ENCODE peak calls at places on chromosomes 5 and 9, in four cellular contexts. Z is activated CD8-positive, alpha-beta memory T cell treated with anti-CD3 and anti-CD28 coated beads for 4 hours; G is amygdala; H is RWPE1. D is an unnamed sample.

GRCh38 chr5:64301566-64301965 is 135.9 kb downstream of the RNF180 start:
- DNase-seq in Z (no peak), G (no peak), H (no peak), D (no peak)

GRCh38 chr5:126513703-126514102 is 81.3 kb downstream of the ALDH7A1 start:
- DNase-seq in Z (no peak), G (no peak), H (no peak), D (no peak)

GRCh38 chr5:158648631-158649030 is 451.1 kb downstream of the EBF1 start:
- DNase-seq in Z (no peak), G (no peak), H (no peak), D (no peak)

GRCh38 chr9:69495331-69495730 is 170.3 kb downstream of the ENTREP1 start:
- DNase-seq in Z (no peak), G (no peak), H (no peak), D (no peak)

GRCh38 chr9:96612105-96612965 is 7.3 kb downstream of the CDC14B start:
- DNase-seq in Z (no peak), G (peak; percentile 77), H (peak; percentile 55), D (no peak)

GRCh38 chr9:93819905-93820304 is 135.2 kb downstream of the BARX1 start:
- DNase-seq in Z (no peak), G (no peak), H (no peak), D (no peak)

GRCh38 chr5:997001-997474 is 11.6 kb upstream of the NKD2 start:
- DNase-seq in Z (no peak), G (no peak), H (no peak), D (no peak)

GRCh38 chr5:125317546-125317995 is 571.1 kb upstream of the ZNF608 start:
- DNase-seq in Z (no peak), G (no peak), H (no peak), D (no peak)

GRCh38 chr9:125609744-125610143 is 97.3 kb downstream of the MAPKAP1 start:
- DNase-seq in Z (no peak), G (no peak), H (no peak), D (no peak)

GRCh38 chr9:18979367-18979766 is 53.6 kb downstream of the SAXO1 start:
- DNase-seq in Z (no peak), G (no peak), H (no peak), D (no peak)

GRCh38 chr9:9563817-9564216 is 1049.0 kb downstream of the PTPRD start:
- DNase-seq in Z (no peak), G (no peak), H (no peak), D (no peak)

GRCh38 chr5:50415912-50416311 is 25.2 kb downstream of the EMB start:
- DNase-seq in Z (no peak), G (no peak), H (no peak), D (no peak)

GRCh38 chr9:128099932-128100491 is 27.5 kb downstream of the PTGES2 start:
- DNase-seq in Z (no peak), G (no peak), H (peak; percentile 49), D (no peak)

GRCh38 chr5:61263072-61263471 is 69.0 kb upstream of the ZSWIM6 start:
- DNase-seq in Z (no peak), G (no peak), H (no peak), D (no peak)

GRCh38 chr9:129131300-129132145 is 20.3 kb downstream of the PTPA start:
- DNase-seq in Z (peak; percentile 67), G (peak; percentile 77), H (peak; percentile 89), D (no peak)

GRCh38 chr5:1013238-1013947 is 4.8 kb downstream of the NKD2 start:
- DNase-seq in Z (no peak), G (no peak), H (no peak), D (no peak)

GRCh38 chr5:127229185-127229889 is 61.3 kb upstream of the MEGF10 start:
- DNase-seq in Z (peak; percentile 7), G (peak; percentile 48), H (peak; percentile 64), D (no peak)

GRCh38 chr5:151037561-151038291 is 17.3 kb downstream of the GPX3 start:
- DNase-seq in Z (no peak), G (no peak), H (no peak), D (no peak)

GRCh38 chr5:53298841-53299240 is 181.6 kb upstream of the FST start:
- DNase-seq in Z (no peak), G (no peak), H (no peak), D (no peak)

GRCh38 chr5:123209163-123210013 is 120.3 kb downstream of the PRDM6 start:
- DNase-seq in Z (no peak), G (no peak), H (peak; percentile 75), D (no peak)

GRCh38 chr5:74396913-74397606 is 243.5 kb downstream of the ENC1 start:
- DNase-seq in Z (no peak), G (no peak), H (no peak), D (no peak)

GRCh38 chr5:1008451-1009358 is at the start of gene NKD2:
- DNase-seq in Z (no peak), G (no peak), H (peak; percentile 49), D (no peak)

GRCh38 chr9:16058131-16058549 is 505.3 kb downstream of the CCDC171 start:
- DNase-seq in Z (no peak), G (no peak), H (peak; percentile 34), D (no peak)

GRCh38 chr5:33334829-33335228 is 105.9 kb upstream of the TARS1 start:
- DNase-seq in Z (no peak), G (no peak), H (no peak), D (no peak)

GRCh38 chr9:116234091-116234490 is 80.5 kb downstream of the PAPPA start:
- DNase-seq in Z (no peak), G (no peak), H (peak; percentile 18), D (no peak)

GRCh38 chr9:120876842-120877240 is at the start of gene PHF19:
- DNase-seq in Z (no peak), G (no peak), H (peak; percentile 83), D (no peak)

GRCh38 chr9:131709741-131710499 is 30.0 kb downstream of the RAPGEF1 start:
- DNase-seq in Z (no peak), G (no peak), H (peak; percentile 54), D (peak; percentile 10)

GRCh38 chr5:93378073-93378472 is 202.9 kb downstream of the NR2F1-AS1 start:
- DNase-seq in Z (no peak), G (no peak), H (peak; percentile 64), D (no peak)

GRCh38 chr5:128121679-128122078 is 38.1 kb downstream of the SLC12A2 start:
- DNase-seq in Z (no peak), G (no peak), H (peak; percentile 35), D (no peak)

D was measured in SIG-M5.